ENCODE peak calls at places on chromosomes 12 and 14, in seven cellular contexts. One of them, this sample, is unnamed.

GRCh38 chr14:96126783-96127271 is 77.8 kb upstream of the BDKRB2 start:
- DNase-seq in posterior cingulate gyrus: no peak
- DNase-seq in activated T-helper 2 cell treated with anti-CD3 and anti-CD28 coated beads, Interferon-gamma antibody, Interleukin-2, Interleukin-4, amounts not matched to agents 10 μg/mL and 5 μg/mL and 100 μg/mL, durations not matched to agents 14 hours and 24 hours and 36 hours: no peak
- DNase-seq in progenitor cell of endocrine pancreas: no peak
- DNase-seq in AG04449: no peak
- DNase-seq in smooth muscle cell of the brain vasculature: no peak
- DNase-seq in H7: no peak
- DNase-seq in this sample: no peak

GRCh38 chr12:45299132-45299692 is 83.3 kb downstream of the ANO6 start:
- DNase-seq in posterior cingulate gyrus: no peak
- DNase-seq in activated T-helper 2 cell treated with anti-CD3 and anti-CD28 coated beads, Interferon-gamma antibody, Interleukin-2, Interleukin-4, amounts not matched to agents 10 μg/mL and 5 μg/mL and 100 μg/mL, durations not matched to agents 14 hours and 24 hours and 36 hours: no peak
- DNase-seq in H7: no peak
- DNase-seq in AG04449: peak; percentile 63
- DNase-seq in smooth muscle cell of the brain vasculature: no peak
- DNase-seq in progenitor cell of endocrine pancreas: no peak
- DNase-seq in this sample: no peak

GRCh38 chr14:65949711-65950516 is 536.3 kb upstream of the CCDC196 start:
- DNase-seq in smooth muscle cell of the brain vasculature: no peak
- DNase-seq in AG04449: no peak
- DNase-seq in H7: no peak
- DNase-seq in activated T-helper 2 cell treated with anti-CD3 and anti-CD28 coated beads, Interferon-gamma antibody, Interleukin-2, Interleukin-4, amounts not matched to agents 10 μg/mL and 5 μg/mL and 100 μg/mL, durations not matched to agents 14 hours and 24 hours and 36 hours: no peak
- DNase-seq in posterior cingulate gyrus: no peak
- DNase-seq in progenitor cell of endocrine pancreas: no peak
- DNase-seq in this sample: no peak

GRCh38 chr12:80551897-80552296 is 107.9 kb downstream of the PTPRQ start:
- DNase-seq in activated T-helper 2 cell treated with anti-CD3 and anti-CD28 coated beads, Interferon-gamma antibody, Interleukin-2, Interleukin-4, amounts not matched to agents 10 μg/mL and 5 μg/mL and 100 μg/mL, durations not matched to agents 14 hours and 24 hours and 36 hours: no peak
- DNase-seq in H7: no peak
- DNase-seq in posterior cingulate gyrus: no peak
- DNase-seq in AG04449: peak; percentile 89
- DNase-seq in smooth muscle cell of the brain vasculature: peak; percentile 83
- DNase-seq in progenitor cell of endocrine pancreas: no peak
- DNase-seq in this sample: no peak

GRCh38 chr12:51900323-51900889 is 6.9 kb upstream of the ACVRL1 start:
- DNase-seq in AG04449: no peak
- DNase-seq in progenitor cell of endocrine pancreas: no peak
- DNase-seq in H7: peak; percentile 23
- DNase-seq in smooth muscle cell of the brain vasculature: no peak
- DNase-seq in posterior cingulate gyrus: peak; percentile 71
- DNase-seq in activated T-helper 2 cell treated with anti-CD3 and anti-CD28 coated beads, Interferon-gamma antibody, Interleukin-2, Interleukin-4, amounts not matched to agents 10 μg/mL and 5 μg/mL and 100 μg/mL, durations not matched to agents 14 hours and 24 hours and 36 hours: no peak
- DNase-seq in this sample: no peak

GRCh38 chr14:91361236-91361811 is 56.3 kb downstream of the CCDC88C start:
- DNase-seq in posterior cingulate gyrus: peak; percentile 50
- DNase-seq in progenitor cell of endocrine pancreas: no peak
- DNase-seq in AG04449: no peak
- DNase-seq in H7: no peak
- DNase-seq in activated T-helper 2 cell treated with anti-CD3 and anti-CD28 coated beads, Interferon-gamma antibody, Interleukin-2, Interleukin-4, amounts not matched to agents 10 μg/mL and 5 μg/mL and 100 μg/mL, durations not matched to agents 14 hours and 24 hours and 36 hours: no peak
- DNase-seq in smooth muscle cell of the brain vasculature: no peak
- DNase-seq in this sample: no peak

GRCh38 chr12:7197846-7198245 is 8.4 kb downstream of the PEX5 start:
- DNase-seq in activated T-helper 2 cell treated with anti-CD3 and anti-CD28 coated beads, Interferon-gamma antibody, Interleukin-2, Interleukin-4, amounts not matched to agents 10 μg/mL and 5 μg/mL and 100 μg/mL, durations not matched to agents 14 hours and 24 hours and 36 hours: no peak
- DNase-seq in H7: no peak
- DNase-seq in AG04449: no peak
- DNase-seq in progenitor cell of endocrine pancreas: no peak
- DNase-seq in smooth muscle cell of the brain vasculature: no peak
- DNase-seq in posterior cingulate gyrus: no peak
- DNase-seq in this sample: no peak

GRCh38 chr12:117189725-117190209 is 503 bp downstream of the FBXO21 start:
- DNase-seq in AG04449: no peak
- DNase-seq in posterior cingulate gyrus: peak; percentile 84
- DNase-seq in H7: peak; percentile 87
- DNase-seq in progenitor cell of endocrine pancreas: peak; percentile 34
- DNase-seq in activated T-helper 2 cell treated with anti-CD3 and anti-CD28 coated beads, Interferon-gamma antibody, Interleukin-2, Interleukin-4, amounts not matched to agents 10 μg/mL and 5 μg/mL and 100 μg/mL, durations not matched to agents 14 hours and 24 hours and 36 hours: peak; percentile 25
- DNase-seq in smooth muscle cell of the brain vasculature: no peak
- DNase-seq in this sample: peak; percentile 73

GRCh38 chr12:104670439-104671406 is 214.0 kb downstream of the CHST11 start:
- DNase-seq in smooth muscle cell of the brain vasculature: no peak
- DNase-seq in H7: no peak
- DNase-seq in progenitor cell of endocrine pancreas: no peak
- DNase-seq in posterior cingulate gyrus: no peak
- DNase-seq in activated T-helper 2 cell treated with anti-CD3 and anti-CD28 coated beads, Interferon-gamma antibody, Interleukin-2, Interleukin-4, amounts not matched to agents 10 μg/mL and 5 μg/mL and 100 μg/mL, durations not matched to agents 14 hours and 24 hours and 36 hours: no peak
- DNase-seq in AG04449: no peak
- DNase-seq in this sample: no peak

GRCh38 chr14:85529803-85530574 is at the start of gene FLRT2:
- DNase-seq in smooth muscle cell of the brain vasculature: no peak
- DNase-seq in AG04449: no peak
- DNase-seq in activated T-helper 2 cell treated with anti-CD3 and anti-CD28 coated beads, Interferon-gamma antibody, Interleukin-2, Interleukin-4, amounts not matched to agents 10 μg/mL and 5 μg/mL and 100 μg/mL, durations not matched to agents 14 hours and 24 hours and 36 hours: no peak
- DNase-seq in H7: peak; percentile 70
- DNase-seq in progenitor cell of endocrine pancreas: peak; percentile 13
- DNase-seq in posterior cingulate gyrus: peak; percentile 88
- DNase-seq in this sample: peak; percentile 76

GRCh38 chr12:39300799-39301198 is 142.1 kb downstream of the KIF21A start:
- DNase-seq in activated T-helper 2 cell treated with anti-CD3 and anti-CD28 coated beads, Interferon-gamma antibody, Interleukin-2, Interleukin-4, amounts not matched to agents 10 μg/mL and 5 μg/mL and 100 μg/mL, durations not matched to agents 14 hours and 24 hours and 36 hours: no peak
- DNase-seq in progenitor cell of endocrine pancreas: no peak
- DNase-seq in posterior cingulate gyrus: no peak
- DNase-seq in H7: no peak
- DNase-seq in smooth muscle cell of the brain vasculature: no peak
- DNase-seq in AG04449: no peak
- DNase-seq in this sample: no peak

GRCh38 chr14:64807588-64807987 is 72.1 kb downstream of the SPTB start:
- DNase-seq in smooth muscle cell of the brain vasculature: no peak
- DNase-seq in posterior cingulate gyrus: no peak
- DNase-seq in AG04449: no peak
- DNase-seq in activated T-helper 2 cell treated with anti-CD3 and anti-CD28 coated beads, Interferon-gamma antibody, Interleukin-2, Interleukin-4, amounts not matched to agents 10 μg/mL and 5 μg/mL and 100 μg/mL, durations not matched to agents 14 hours and 24 hours and 36 hours: no peak
- DNase-seq in H7: no peak
- DNase-seq in progenitor cell of endocrine pancreas: no peak
- DNase-seq in this sample: no peak

GRCh38 chr12:46452061-46452615 is 79.6 kb upstream of the SLC38A2 start:
- DNase-seq in activated T-helper 2 cell treated with anti-CD3 and anti-CD28 coated beads, Interferon-gamma antibody, Interleukin-2, Interleukin-4, amounts not matched to agents 10 μg/mL and 5 μg/mL and 100 μg/mL, durations not matched to agents 14 hours and 24 hours and 36 hours: no peak
- DNase-seq in smooth muscle cell of the brain vasculature: no peak
- DNase-seq in posterior cingulate gyrus: no peak
- DNase-seq in AG04449: no peak
- DNase-seq in H7: no peak
- DNase-seq in progenitor cell of endocrine pancreas: no peak
- DNase-seq in this sample: no peak

GRCh38 chr12:6957151-6957701 is 6.1 kb downstream of the PTPN6 start:
- DNase-seq in AG04449: no peak
- DNase-seq in posterior cingulate gyrus: peak; percentile 49
- DNase-seq in progenitor cell of endocrine pancreas: no peak
- DNase-seq in smooth muscle cell of the brain vasculature: no peak
- DNase-seq in H7: no peak
- DNase-seq in activated T-helper 2 cell treated with anti-CD3 and anti-CD28 coated beads, Interferon-gamma antibody, Interleukin-2, Interleukin-4, amounts not matched to agents 10 μg/mL and 5 μg/mL and 100 μg/mL, durations not matched to agents 14 hours and 24 hours and 36 hours: no peak
- DNase-seq in this sample: no peak

GRCh38 chr12:25557830-25558436 is 4.8 kb upstream of the LMNTD1 start:
- DNase-seq in smooth muscle cell of the brain vasculature: peak; percentile 21
- DNase-seq in posterior cingulate gyrus: no peak
- DNase-seq in H7: peak; percentile 19
- DNase-seq in progenitor cell of endocrine pancreas: no peak
- DNase-seq in AG04449: no peak
- DNase-seq in activated T-helper 2 cell treated with anti-CD3 and anti-CD28 coated beads, Interferon-gamma antibody, Interleukin-2, Interleukin-4, amounts not matched to agents 10 μg/mL and 5 μg/mL and 100 μg/mL, durations not matched to agents 14 hours and 24 hours and 36 hours: no peak
- DNase-seq in this sample: no peak

GRCh38 chr12:18578191-18578590 is 159.6 kb downstream of the PLCZ1 start:
- DNase-seq in AG04449: no peak
- DNase-seq in progenitor cell of endocrine pancreas: no peak
- DNase-seq in posterior cingulate gyrus: no peak
- DNase-seq in activated T-helper 2 cell treated with anti-CD3 and anti-CD28 coated beads, Interferon-gamma antibody, Interleukin-2, Interleukin-4, amounts not matched to agents 10 μg/mL and 5 μg/mL and 100 μg/mL, durations not matched to agents 14 hours and 24 hours and 36 hours: no peak
- DNase-seq in smooth muscle cell of the brain vasculature: no peak
- DNase-seq in H7: no peak
- DNase-seq in this sample: no peak

GRCh38 chr14:63928744-63929174 is 76.0 kb downstream of the SYNE2 start:
- DNase-seq in progenitor cell of endocrine pancreas: no peak
- DNase-seq in AG04449: no peak
- DNase-seq in posterior cingulate gyrus: no peak
- DNase-seq in activated T-helper 2 cell treated with anti-CD3 and anti-CD28 coated beads, Interferon-gamma antibody, Interleukin-2, Interleukin-4, amounts not matched to agents 10 μg/mL and 5 μg/mL and 100 μg/mL, durations not matched to agents 14 hours and 24 hours and 36 hours: no peak
- DNase-seq in smooth muscle cell of the brain vasculature: no peak
- DNase-seq in H7: no peak
- DNase-seq in this sample: no peak

GRCh38 chr12:7013101-7013500 is 5.2 kb downstream of the LPCAT3 start:
- DNase-seq in H7: no peak
- DNase-seq in AG04449: no peak
- DNase-seq in smooth muscle cell of the brain vasculature: no peak
- DNase-seq in activated T-helper 2 cell treated with anti-CD3 and anti-CD28 coated beads, Interferon-gamma antibody, Interleukin-2, Interleukin-4, amounts not matched to agents 10 μg/mL and 5 μg/mL and 100 μg/mL, durations not matched to agents 14 hours and 24 hours and 36 hours: no peak
- DNase-seq in progenitor cell of endocrine pancreas: no peak
- DNase-seq in posterior cingulate gyrus: no peak
- DNase-seq in this sample: no peak

GRCh38 chr12:118102070-118102469 is 1.7 kb downstream of the VSIG10 start:
- DNase-seq in H7: peak; percentile 61
- DNase-seq in activated T-helper 2 cell treated with anti-CD3 and anti-CD28 coated beads, Interferon-gamma antibody, Interleukin-2, Interleukin-4, amounts not matched to agents 10 μg/mL and 5 μg/mL and 100 μg/mL, durations not matched to agents 14 hours and 24 hours and 36 hours: no peak
- DNase-seq in AG04449: no peak
- DNase-seq in progenitor cell of endocrine pancreas: no peak
- DNase-seq in smooth muscle cell of the brain vasculature: no peak
- DNase-seq in posterior cingulate gyrus: no peak
- DNase-seq in this sample: peak; percentile 93

GRCh38 chr14:37901978-37902377 is 305.7 kb upstream of the SSTR1 start:
- DNase-seq in activated T-helper 2 cell treated with anti-CD3 and anti-CD28 coated beads, Interferon-gamma antibody, Interleukin-2, Interleukin-4, amounts not matched to agents 10 μg/mL and 5 μg/mL and 100 μg/mL, durations not matched to agents 14 hours and 24 hours and 36 hours: no peak
- DNase-seq in smooth muscle cell of the brain vasculature: no peak
- DNase-seq in progenitor cell of endocrine pancreas: no peak
- DNase-seq in AG04449: peak; percentile 16
- DNase-seq in H7: no peak
- DNase-seq in posterior cingulate gyrus: no peak
- DNase-seq in this sample: no peak

GRCh38 chr14:73472182-73473114 is 14.1 kb upstream of the NUMB start:
- DNase-seq in progenitor cell of endocrine pancreas: no peak
- DNase-seq in activated T-helper 2 cell treated with anti-CD3 and anti-CD28 coated beads, Interferon-gamma antibody, Interleukin-2, Interleukin-4, amounts not matched to agents 10 μg/mL and 5 μg/mL and 100 μg/mL, durations not matched to agents 14 hours and 24 hours and 36 hours: no peak
- DNase-seq in H7: peak; percentile 64
- DNase-seq in AG04449: no peak
- DNase-seq in posterior cingulate gyrus: no peak
- DNase-seq in smooth muscle cell of the brain vasculature: no peak
- DNase-seq in this sample: no peak

GRCh38 chr14:65192686-65193085 is 90.4 kb upstream of the MAX start:
- DNase-seq in smooth muscle cell of the brain vasculature: no peak
- DNase-seq in AG04449: no peak
- DNase-seq in H7: no peak
- DNase-seq in posterior cingulate gyrus: no peak
- DNase-seq in progenitor cell of endocrine pancreas: no peak
- DNase-seq in activated T-helper 2 cell treated with anti-CD3 and anti-CD28 coated beads, Interferon-gamma antibody, Interleukin-2, Interleukin-4, amounts not matched to agents 10 μg/mL and 5 μg/mL and 100 μg/mL, durations not matched to agents 14 hours and 24 hours and 36 hours: no peak
- DNase-seq in this sample: no peak

GRCh38 chr12:25785164-25785563 is 173.3 kb upstream of the RASSF8 start:
- DNase-seq in smooth muscle cell of the brain vasculature: no peak
- DNase-seq in posterior cingulate gyrus: no peak
- DNase-seq in progenitor cell of endocrine pancreas: no peak
- DNase-seq in activated T-helper 2 cell treated with anti-CD3 and anti-CD28 coated beads, Interferon-gamma antibody, Interleukin-2, Interleukin-4, amounts not matched to agents 10 μg/mL and 5 μg/mL and 100 μg/mL, durations not matched to agents 14 hours and 24 hours and 36 hours: no peak
- DNase-seq in AG04449: no peak
- DNase-seq in H7: no peak
- DNase-seq in this sample: no peak

GRCh38 chr14:56117765-56118610 is at the start of gene PELI2:
- DNase-seq in smooth muscle cell of the brain vasculature: no peak
- DNase-seq in activated T-helper 2 cell treated with anti-CD3 and anti-CD28 coated beads, Interferon-gamma antibody, Interleukin-2, Interleukin-4, amounts not matched to agents 10 μg/mL and 5 μg/mL and 100 μg/mL, durations not matched to agents 14 hours and 24 hours and 36 hours: peak; percentile 62
- DNase-seq in progenitor cell of endocrine pancreas: peak; percentile 77
- DNase-seq in H7: peak; percentile 87
- DNase-seq in AG04449: no peak
- DNase-seq in posterior cingulate gyrus: peak; percentile 93
- DNase-seq in this sample: peak; percentile 86

GRCh38 chr12:607541-608001 is 55.7 kb downstream of the NINJ2 start:
- DNase-seq in AG04449: no peak
- DNase-seq in activated T-helper 2 cell treated with anti-CD3 and anti-CD28 coated beads, Interferon-gamma antibody, Interleukin-2, Interleukin-4, amounts not matched to agents 10 μg/mL and 5 μg/mL and 100 μg/mL, durations not matched to agents 14 hours and 24 hours and 36 hours: no peak
- DNase-seq in progenitor cell of endocrine pancreas: no peak
- DNase-seq in H7: peak; percentile 65
- DNase-seq in posterior cingulate gyrus: no peak
- DNase-seq in smooth muscle cell of the brain vasculature: no peak
- DNase-seq in this sample: peak; percentile 77

GRCh38 chr14:76647699-76648298 is 113.5 kb upstream of the VASH1 start:
- DNase-seq in activated T-helper 2 cell treated with anti-CD3 and anti-CD28 coated beads, Interferon-gamma antibody, Interleukin-2, Interleukin-4, amounts not matched to agents 10 μg/mL and 5 μg/mL and 100 μg/mL, durations not matched to agents 14 hours and 24 hours and 36 hours: peak; percentile 10
- DNase-seq in smooth muscle cell of the brain vasculature: no peak
- DNase-seq in posterior cingulate gyrus: no peak
- DNase-seq in H7: peak; percentile 69
- DNase-seq in AG04449: no peak
- DNase-seq in progenitor cell of endocrine pancreas: peak; percentile 12
- DNase-seq in this sample: peak; percentile 62

GRCh38 chr12:19382111-19382526 is 57.2 kb upstream of the AEBP2 start:
- DNase-seq in smooth muscle cell of the brain vasculature: peak; percentile 70
- DNase-seq in activated T-helper 2 cell treated with anti-CD3 and anti-CD28 coated beads, Interferon-gamma antibody, Interleukin-2, Interleukin-4, amounts not matched to agents 10 μg/mL and 5 μg/mL and 100 μg/mL, durations not matched to agents 14 hours and 24 hours and 36 hours: no peak
- DNase-seq in AG04449: peak; percentile 72
- DNase-seq in posterior cingulate gyrus: no peak
- DNase-seq in H7: peak; percentile 74
- DNase-seq in progenitor cell of endocrine pancreas: no peak
- DNase-seq in this sample: peak; percentile 79

GRCh38 chr12:4908694-4909396 is 860 bp upstream of the KCNA1 start:
- DNase-seq in H7: peak; percentile 92
- DNase-seq in progenitor cell of endocrine pancreas: peak; percentile 57
- DNase-seq in AG04449: no peak
- DNase-seq in smooth muscle cell of the brain vasculature: peak; percentile 12
- DNase-seq in posterior cingulate gyrus: peak; percentile 89
- DNase-seq in activated T-helper 2 cell treated with anti-CD3 and anti-CD28 coated beads, Interferon-gamma antibody, Interleukin-2, Interleukin-4, amounts not matched to agents 10 μg/mL and 5 μg/mL and 100 μg/mL, durations not matched to agents 14 hours and 24 hours and 36 hours: no peak
- DNase-seq in this sample: peak; percentile 91

GRCh38 chr14:29274890-29275651 is 508.5 kb downstream of the FOXG1 start:
- DNase-seq in posterior cingulate gyrus: no peak
- DNase-seq in progenitor cell of endocrine pancreas: no peak
- DNase-seq in AG04449: no peak
- DNase-seq in activated T-helper 2 cell treated with anti-CD3 and anti-CD28 coated beads, Interferon-gamma antibody, Interleukin-2, Interleukin-4, amounts not matched to agents 10 μg/mL and 5 μg/mL and 100 μg/mL, durations not matched to agents 14 hours and 24 hours and 36 hours: no peak
- DNase-seq in H7: no peak
- DNase-seq in smooth muscle cell of the brain vasculature: no peak
- DNase-seq in this sample: no peak

GRCh38 chr12:7395950-7396349 is 48.0 kb downstream of the CD163L1 start:
- DNase-seq in H7: no peak
- DNase-seq in smooth muscle cell of the brain vasculature: no peak
- DNase-seq in progenitor cell of endocrine pancreas: no peak
- DNase-seq in activated T-helper 2 cell treated with anti-CD3 and anti-CD28 coated beads, Interferon-gamma antibody, Interleukin-2, Interleukin-4, amounts not matched to agents 10 μg/mL and 5 μg/mL and 100 μg/mL, durations not matched to agents 14 hours and 24 hours and 36 hours: no peak
- DNase-seq in posterior cingulate gyrus: no peak
- DNase-seq in AG04449: no peak
- DNase-seq in this sample: no peak

This sample was measured in islet precursor cell.